ENCODE peak calls at places on chromosomes 5 and 9, in five cellular contexts. D, C, G, T and I are unnamed samples.

GRCh38 chr5:112978836-112979235 is 2.2 kb downstream of the DCP2 start:
- DNase-seq in D (no peak), G (no peak), C (no peak), T (no peak), I (no peak)

GRCh38 chr5:181042036-181042435 is 2.0 kb downstream of the BTNL9 start:
- DNase-seq in G (no peak), D (no peak), T (no peak), C (no peak), I (no peak)

GRCh38 chr5:101244621-101245020 is 341.5 kb upstream of the ST8SIA4 start:
- DNase-seq in G (no peak), D (no peak), C (no peak), T (no peak), I (no peak)

GRCh38 chr9:130406278-130406895 is 38.4 kb upstream of the ASS1 start:
- DNase-seq in G (no peak), C (no peak), T (no peak), D (no peak), I (no peak)

GRCh38 chr9:72089461-72090130 is 29.2 kb upstream of the C9orf57 start:
- DNase-seq in D (no peak), C (no peak), T (no peak), G (no peak), I (no peak)

GRCh38 chr5:50958852-50959457 is 292.5 kb downstream of the PARP8 start:
- DNase-seq in D (peak; percentile 62), G (peak; percentile 64), T (no peak), C (no peak), I (no peak)

GRCh38 chr5:19902316-19902934 is 85.6 kb downstream of the CDH18 start:
- DNase-seq in G (no peak), D (peak; percentile 39), T (no peak), C (no peak), I (no peak)

GRCh38 chr9:74361508-74361907 is 135.6 kb upstream of the RORB start:
- DNase-seq in C (no peak), G (no peak), T (no peak), D (no peak), I (no peak)

GRCh38 chr5:96922452-96923244 is 13.2 kb upstream of the LNPEP start:
- DNase-seq in G (no peak), C (no peak), D (no peak), T (no peak), I (no peak)

GRCh38 chr5:10301842-10302610 is 5.7 kb downstream of the CMBL start:
- DNase-seq in C (no peak), G (no peak), T (no peak), D (no peak), I (no peak)

GRCh38 chr9:23733495-23734078 is 92.5 kb downstream of the ELAVL2 start:
- DNase-seq in D (no peak), C (no peak), G (no peak), T (no peak), I (no peak)

GRCh38 chr5:96881511-96882115 is 5.3 kb downstream of the ERAP2 start:
- DNase-seq in C (no peak), D (no peak), T (no peak), G (peak; percentile 62), I (peak; percentile 20)

GRCh38 chr5:181052526-181052927 is 12.5 kb downstream of the BTNL9 start:
- DNase-seq in T (no peak), G (peak; percentile 40), C (no peak), D (no peak), I (no peak)

GRCh38 chr9:4328723-4329122 is 28.9 kb upstream of the GLIS3 start:
- DNase-seq in D (no peak), T (no peak), C (no peak), G (peak; percentile 45), I (no peak)

GRCh38 chr5:139982157-139982974 is 60.7 kb downstream of the NRG2 start:
- DNase-seq in C (no peak), D (peak; percentile 76), T (no peak), G (peak; percentile 64), I (no peak)

GRCh38 chr9:72476617-72477375 is 44.6 kb upstream of the TMC1 start:
- DNase-seq in D (no peak), C (peak; percentile 7), G (peak; percentile 88), T (no peak), I (no peak)

GRCh38 chr5:89313044-89313443 is 430.1 kb upstream of the MEF2C start:
- DNase-seq in D (peak; percentile 50), T (no peak), C (no peak), G (peak; percentile 90), I (no peak)

GRCh38 chr9:89924611-89925010 is 319.8 kb downstream of the GADD45G start:
- DNase-seq in D (no peak), G (no peak), C (no peak), T (no peak), I (no peak)

GRCh38 chr5:14341571-14342225 is 198.6 kb downstream of the TRIO start:
- DNase-seq in C (no peak), T (no peak), D (no peak), G (no peak), I (no peak)

GRCh38 chr9:92954078-92954861 is 6.9 kb downstream of the FGD3 start:
- DNase-seq in T (no peak), C (peak; percentile 74), G (no peak), D (no peak), I (no peak)

GRCh38 chr9:16526380-16526779 is 344.1 kb downstream of the BNC2 start:
- DNase-seq in T (no peak), C (no peak), D (no peak), G (peak; percentile 24), I (no peak)

GRCh38 chr9:15243086-15243485 is 63.9 kb downstream of the TTC39B start:
- DNase-seq in D (no peak), G (peak; percentile 63), C (no peak), T (no peak), I (no peak)

GRCh38 chr5:149439899-149440655 is 61.0 kb upstream of the IL17B start:
- DNase-seq in G (peak; percentile 62), T (no peak), D (no peak), C (no peak), I (no peak)